ENCODE peak calls at places on chromosome 4, in nine cellular contexts. E is cardiac fibroblast, M is GM12864, F is bronchial epithelial cell, C is epithelial cell of proximal tubule, R is body of pancreas, T is esophagus squamous epithelium, Y is breast epithelium, J is MM.1S. I is an unnamed sample.

GRCh38 chr4:10960386-10960785 is 275.8 kb upstream of the CLNK start:
- DNase-seq in F (peak), M (no peak), R (no peak), E (no peak), T (no peak), Y (no peak), J (no peak), C (no peak), I (no peak)

GRCh38 chr4:168585168-168586091 is 88.6 kb downstream of the PALLD start:
- DNase-seq in Y (peak), M (no peak), J (no peak), E (peak), C (no peak), T (no peak), R (peak), F (peak), I (peak)

GRCh38 chr4:170464614-170465197 is 374.9 kb upstream of the AADAT start:
- DNase-seq in R (no peak), C (no peak), Y (no peak), T (no peak), F (no peak), J (no peak), M (no peak), E (no peak), I (no peak)

GRCh38 chr4:112895785-112896184 is 153.7 kb upstream of the ANK2 start:
- DNase-seq in Y (no peak), J (no peak), R (no peak), F (peak), M (no peak), C (peak), T (no peak), E (no peak), I (no peak)

GRCh38 chr4:123995939-123996338 is 599.3 kb downstream of the SPRY1 start:
- DNase-seq in E (peak), T (no peak), F (peak), M (no peak), R (no peak), J (no peak), Y (no peak), C (peak), I (no peak)

GRCh38 chr4:55386073-55386472 is 9.7 kb upstream of the TMEM165 start:
- DNase-seq in M (no peak), T (no peak), C (no peak), J (no peak), R (no peak), Y (no peak), F (peak), E (peak), I (no peak)

GRCh38 chr4:26763649-26764048 is 97.0 kb upstream of the STIM2 start:
- DNase-seq in Y (no peak), T (no peak), J (no peak), M (no peak), C (no peak), E (no peak), F (no peak), R (no peak), I (no peak)

GRCh38 chr4:1746265-1746691 is 25.0 kb downstream of the TACC3 start:
- DNase-seq in F (peak), E (peak), Y (peak), R (peak), M (no peak), J (peak), T (no peak), C (no peak), I (peak)

GRCh38 chr4:65437102-65437501 is 233.2 kb downstream of the EPHA5 start:
- DNase-seq in Y (no peak), M (no peak), T (no peak), E (peak), F (no peak), J (no peak), R (no peak), C (no peak), I (no peak)

GRCh38 chr4:28879178-28879577 is 1841.0 kb upstream of the PCDH7 start:
- DNase-seq in R (no peak), M (no peak), F (peak), T (no peak), E (no peak), Y (no peak), J (no peak), C (no peak), I (no peak)

GRCh38 chr4:188127157-188127874 is 11.9 kb upstream of the TRIML1 start:
- DNase-seq in C (peak), E (peak), Y (no peak), M (no peak), F (peak), J (no peak), R (no peak), T (no peak), I (peak)

GRCh38 chr4:140718240-140718639 is 37.9 kb downstream of the TBC1D9 start:
- DNase-seq in M (no peak), E (peak), F (peak), T (no peak), J (no peak), Y (no peak), R (no peak), C (peak), I (no peak)

GRCh38 chr4:187383181-187383580 is 612.4 kb upstream of the ZFP42 start:
- DNase-seq in R (no peak), T (no peak), E (no peak), Y (no peak), C (no peak), J (no peak), F (peak), M (no peak), I (no peak)

GRCh38 chr4:65917486-65917885 is 247.2 kb upstream of the EPHA5 start:
- DNase-seq in R (no peak), Y (no peak), E (peak), J (no peak), C (no peak), T (no peak), M (no peak), F (no peak), I (no peak)

GRCh38 chr4:147709999-147710398 is 21.9 kb upstream of the ARHGAP10 start:
- DNase-seq in M (no peak), T (no peak), E (peak), F (no peak), Y (no peak), J (no peak), C (no peak), R (no peak), I (no peak)

GRCh38 chr4:115229873-115230272 is 116.5 kb upstream of the NDST4 start:
- DNase-seq in M (no peak), R (no peak), J (peak), F (no peak), Y (no peak), E (no peak), C (no peak), T (no peak), I (no peak)

GRCh38 chr4:52054254-52054653 is 3.1 kb downstream of the SPATA18 start:
- DNase-seq in C (no peak), E (no peak), Y (no peak), R (no peak), J (no peak), T (no peak), F (no peak), M (no peak), I (no peak)

GRCh38 chr4:98686847-98687246 is 28.4 kb upstream of the TSPAN5 start:
- DNase-seq in E (no peak), M (no peak), R (no peak), F (no peak), J (no peak), Y (no peak), T (no peak), C (no peak), I (no peak)

GRCh38 chr4:10055871-10056270 is 34.6 kb upstream of the SLC2A9 start:
- DNase-seq in M (no peak), Y (no peak), T (no peak), F (no peak), E (peak), R (no peak), C (no peak), J (no peak), I (no peak)

GRCh38 chr4:183601381-183601780 is 57.6 kb downstream of the RWDD4 start:
- DNase-seq in J (no peak), R (no peak), F (no peak), M (no peak), E (no peak), T (no peak), C (no peak), Y (no peak), I (no peak)

GRCh38 chr4:183602444-183603102 is 56.4 kb downstream of the RWDD4 start:
- DNase-seq in F (peak), Y (no peak), R (no peak), T (no peak), C (no peak), J (no peak), M (no peak), E (peak), I (no peak)

GRCh38 chr4:183599284-183599683 is 59.7 kb downstream of the RWDD4 start:
- DNase-seq in M (no peak), C (no peak), J (no peak), Y (no peak), T (no peak), F (no peak), E (no peak), R (no peak), I (no peak)

GRCh38 chr4:183599690-183600089 is 59.3 kb downstream of the RWDD4 start:
- DNase-seq in F (no peak), Y (no peak), T (no peak), C (peak), E (no peak), J (peak), R (peak), M (no peak), I (no peak)

DNA sequence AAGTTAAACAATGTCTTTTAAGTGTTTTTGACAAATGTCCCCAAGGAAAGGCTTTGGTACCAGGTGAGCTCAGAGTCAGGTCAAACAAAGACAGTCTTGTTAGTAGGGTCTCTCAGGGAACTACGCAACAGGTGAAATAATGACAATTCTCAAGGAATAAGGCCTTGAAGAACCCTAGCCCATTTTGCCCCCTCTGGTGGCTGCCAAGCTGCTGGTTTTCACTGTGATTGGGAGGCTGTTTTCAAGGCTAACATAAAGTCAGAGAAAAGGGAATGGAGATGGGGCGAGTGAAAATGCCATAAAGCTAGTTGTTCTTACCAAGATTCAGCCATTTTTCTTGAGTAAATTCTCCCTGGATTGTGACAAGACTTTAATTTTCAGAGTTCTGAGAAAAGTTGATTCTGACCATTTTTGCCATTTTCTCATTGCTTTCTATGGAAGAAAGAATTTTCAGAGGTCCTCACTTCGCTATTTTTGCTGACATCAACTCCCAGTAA is 58.7 kb downstream of the RWDD4 start:
- DNase-seq in Y (no peak), R (no peak), E (peak), F (no peak), C (no peak), M (no peak), T (no peak), J (no peak), I (peak)
- TF ChIP-seq CTCF in Y (no peak), R (peak), E (peak), F (peak), C (peak), M (peak), T (no peak), J (peak), I (no peak)

GRCh38 chr4:154927126-154927525 is 146.1 kb downstream of the RBM46 start:
- DNase-seq in M (no peak), E (no peak), T (no peak), J (no peak), C (no peak), Y (no peak), F (no peak), R (no peak), I (no peak)

GRCh38 chr4:154928640-154929257 is 147.7 kb downstream of the RBM46 start:
- DNase-seq in Y (no peak), C (no peak), F (peak), T (no peak), E (peak), R (peak), J (no peak), M (no peak), I (peak)
- TF ChIP-seq CTCF in Y (no peak), C (peak), F (peak), T (no peak), E (peak), R (peak), J (peak), M (no peak), I (no peak)

DNA sequence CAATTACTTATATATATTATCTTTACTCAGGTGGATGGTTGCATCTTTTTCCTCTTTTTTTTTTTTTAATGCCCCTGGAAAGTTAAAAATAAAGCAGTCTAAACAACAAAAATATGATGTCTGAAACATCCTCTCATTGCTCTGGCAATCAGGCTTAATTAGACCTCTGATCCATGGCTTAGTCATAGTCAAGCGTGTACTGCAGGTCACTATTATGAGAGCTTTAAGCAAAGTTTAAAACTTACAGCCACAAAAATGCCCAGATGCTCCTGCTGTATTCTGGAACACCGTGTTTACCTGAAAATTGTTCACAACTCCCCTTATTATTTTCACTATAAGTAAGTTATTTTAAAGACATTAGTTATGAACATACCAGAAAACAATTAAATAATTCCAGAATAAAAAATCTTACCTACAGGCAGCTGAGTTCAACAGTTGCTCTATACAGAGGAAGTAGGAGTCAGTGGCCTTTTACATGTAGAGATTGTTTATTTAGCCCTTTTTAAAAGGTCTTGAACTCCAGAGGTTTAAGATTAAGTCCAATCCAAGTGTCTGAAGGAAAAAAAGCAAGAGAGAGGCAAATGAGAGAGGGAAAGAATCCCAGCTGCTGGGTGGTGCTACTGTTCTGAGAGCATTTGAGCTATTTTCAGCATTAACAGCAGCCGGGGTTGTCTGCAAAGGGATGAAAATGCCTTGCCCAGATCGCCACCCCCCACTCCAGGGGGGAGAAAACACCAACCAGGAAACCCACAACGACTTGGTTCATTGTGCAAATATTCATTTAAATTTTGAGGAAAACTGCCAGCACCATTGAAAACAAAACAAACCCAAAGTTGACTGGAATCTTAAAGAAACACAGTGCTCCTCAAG is 36.9 kb downstream of the SORBS2 start:
- DNase-seq in M (no peak), C (peak), F (peak), R (peak), J (no peak), E (peak), Y (no peak), T (no peak), I (no peak)
- TF ChIP-seq CTCF in M (no peak), C (no peak), F (no peak), R (no peak), J (no peak), E (no peak), Y (no peak), T (no peak), I (no peak)

GRCh38 chr4:32119907-32120306 is 1399.7 kb downstream of the PCDH7 start:
- DNase-seq in R (no peak), C (no peak), F (no peak), Y (no peak), T (no peak), M (no peak), J (no peak), E (no peak), I (no peak)

GRCh38 chr4:32112891-32113290 is 1392.7 kb downstream of the PCDH7 start:
- DNase-seq in C (no peak), M (no peak), J (no peak), R (no peak), E (no peak), Y (no peak), F (peak), T (no peak), I (no peak)

DNA sequence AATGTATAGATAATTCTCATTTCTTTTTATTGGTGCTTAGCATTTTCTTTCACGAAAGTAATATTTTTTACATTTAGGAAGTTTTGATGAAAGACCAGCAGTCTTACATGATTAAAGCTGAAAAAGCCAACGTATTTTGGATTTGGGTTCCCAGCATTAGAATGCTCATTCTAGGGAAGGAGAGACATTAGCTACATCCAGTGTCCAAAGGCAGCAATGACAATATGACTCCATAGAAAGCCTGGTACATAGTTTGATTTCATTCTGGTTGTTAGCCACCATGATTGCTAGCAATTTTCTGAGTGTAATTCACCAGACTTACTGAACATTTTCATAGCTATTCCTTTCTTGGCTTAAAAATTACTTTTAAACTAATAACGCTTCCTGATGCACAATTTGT is 1397.5 kb downstream of the PCDH7 start:
- DNase-seq in T (no peak), E (no peak), R (no peak), C (no peak), M (no peak), Y (no peak), F (no peak), J (no peak), I (no peak)
- TF ChIP-seq CTCF in T (no peak), E (no peak), R (no peak), C (peak), M (no peak), Y (no peak), F (peak), J (no peak), I (no peak)

DNA sequence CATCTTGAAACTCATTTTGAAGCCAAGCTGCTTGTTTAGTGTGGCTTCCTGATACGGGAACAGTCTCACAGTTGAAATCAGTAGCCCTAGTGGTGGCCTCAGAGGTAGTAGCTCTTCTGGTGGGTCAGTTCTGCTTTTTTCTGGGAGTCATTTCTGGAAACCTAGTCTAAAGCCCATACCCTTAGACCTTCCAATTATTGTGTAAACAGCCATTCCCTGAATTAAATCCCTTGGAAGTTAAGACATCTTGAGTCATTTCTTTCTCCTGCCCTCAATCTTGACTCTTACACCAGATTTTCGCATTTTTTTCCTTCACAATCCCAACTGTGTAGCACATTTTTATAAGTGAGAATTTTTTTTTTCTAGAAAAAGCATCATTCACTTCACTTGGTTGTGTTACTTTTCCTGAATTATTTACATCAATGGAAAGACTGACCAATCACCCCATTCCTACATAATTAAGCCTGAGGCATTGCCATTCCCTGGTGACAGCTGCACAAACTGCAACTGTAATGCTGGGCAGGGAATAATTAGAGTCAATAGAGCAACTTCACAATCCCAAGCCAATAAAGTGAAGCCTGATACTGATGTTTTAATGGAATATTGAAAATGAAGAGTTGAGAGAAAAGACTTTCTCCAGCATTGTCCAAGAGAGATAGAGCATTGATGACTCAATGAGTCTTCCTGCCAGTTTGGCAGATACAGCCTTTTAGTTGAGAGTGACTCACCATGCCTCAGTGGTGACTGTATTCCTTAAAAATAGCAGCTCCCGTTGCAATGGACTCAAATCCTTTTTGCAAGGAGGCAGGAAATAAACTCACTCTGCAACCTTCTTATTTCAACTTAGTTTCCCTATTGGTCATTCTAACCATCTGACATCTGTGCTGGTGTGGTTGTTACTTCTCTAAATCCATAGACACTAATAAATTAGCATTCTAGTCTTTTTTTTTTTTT is 13.0 kb upstream of the SEPSECS start:
- DNase-seq in E (peak), F (peak), R (peak), Y (no peak), J (no peak), T (no peak), C (peak), M (no peak), I (no peak)
- TF ChIP-seq CTCF in E (no peak), F (no peak), R (no peak), Y (no peak), J (no peak), T (no peak), C (no peak), M (peak), I (no peak)

GRCh38 chr4:84494518-84494917 is 4.6 kb downstream of the NKX6-1 start:
- DNase-seq in J (no peak), F (no peak), R (no peak), C (no peak), M (no peak), Y (no peak), E (no peak), T (no peak), I (no peak)

GRCh38 chr4:84492290-84492689 is 6.8 kb downstream of the NKX6-1 start:
- DNase-seq in M (no peak), Y (no peak), R (no peak), F (no peak), E (no peak), J (no peak), C (no peak), T (no peak), I (no peak)

GRCh38 chr4:84492737-84493091 is 6.4 kb downstream of the NKX6-1 start:
- DNase-seq in T (no peak), E (no peak), J (no peak), M (no peak), R (no peak), C (no peak), F (no peak), Y (no peak), I (no peak)

GRCh38 chr4:84491420-84491819 is 7.7 kb downstream of the NKX6-1 start:
- DNase-seq in J (no peak), R (no peak), M (no peak), E (no peak), C (no peak), T (no peak), Y (no peak), F (no peak), I (no peak)

DNA sequence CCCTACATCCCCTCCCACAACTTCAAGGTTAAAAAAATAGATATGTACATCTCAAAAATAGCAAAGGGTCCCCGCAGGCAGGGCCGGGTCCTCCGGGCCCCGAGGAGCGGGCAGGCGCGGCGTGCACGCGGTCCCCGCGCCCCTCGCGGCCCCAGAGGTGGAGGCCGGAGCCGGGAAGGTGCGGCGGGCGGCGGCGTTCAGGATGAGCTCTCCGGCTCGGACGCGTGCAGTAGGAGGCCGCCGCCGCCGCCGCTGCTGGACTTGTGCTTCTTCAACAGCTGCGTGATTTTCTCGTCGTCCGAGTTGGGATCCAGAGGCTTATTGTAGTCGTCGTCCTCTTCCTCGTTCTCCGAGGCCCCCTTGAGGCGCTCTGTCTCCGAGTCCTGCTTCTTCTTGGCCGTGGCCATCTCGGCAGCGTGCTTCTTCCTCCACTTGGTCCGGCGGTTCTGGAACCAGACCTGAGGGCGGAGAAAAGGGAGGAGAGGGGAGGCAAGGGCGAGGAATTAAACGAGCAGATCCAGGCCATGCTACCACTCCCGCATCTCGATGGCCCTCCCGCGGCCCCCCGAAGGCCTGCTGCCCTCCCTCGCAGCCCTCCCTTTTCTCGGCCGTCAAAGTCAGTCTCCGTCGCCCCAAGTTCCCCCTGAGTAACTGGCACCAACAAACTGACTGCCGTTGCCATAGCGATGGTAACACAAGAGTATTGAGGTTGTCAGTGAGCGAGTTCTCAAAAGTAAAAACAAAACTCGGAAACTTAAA is 5.8 kb downstream of the NKX6-1 start:
- DNase-seq in M (no peak), R (peak), C (no peak), Y (no peak), E (peak), J (no peak), F (no peak), T (no peak), I (peak)
- TF ChIP-seq CTCF in M (no peak), R (no peak), C (peak), Y (no peak), E (no peak), J (no peak), F (no peak), T (no peak), I (no peak)